ENCODE peak calls at places on chromosomes 3 and 15, in four cellular contexts. One of them, this sample, is unnamed.

GRCh38 chr3:18559323-18559972 is 134.3 kb upstream of the SATB1 start:
- DNase-seq in hepatocyte: peak
- DNase-seq in AG09309: peak
- DNase-seq in activated T-helper 9 cell treated with anti-CD3 and anti-CD28 coated beads, Interleukin-2, amount 50 U/mL, for 16 hours: no peak
- DNase-seq in this sample: peak

GRCh38 chr15:101530224-101530958 is 40.9 kb upstream of the PCSK6 start:
- DNase-seq in hepatocyte: no peak
- DNase-seq in AG09309: no peak
- DNase-seq in activated T-helper 9 cell treated with anti-CD3 and anti-CD28 coated beads, Interleukin-2, amount 50 U/mL, for 16 hours: no peak
- DNase-seq in this sample: no peak

GRCh38 chr15:88376574-88377174 is 90.5 kb downstream of the MRPL46 start:
- DNase-seq in hepatocyte: no peak
- DNase-seq in AG09309: peak
- DNase-seq in activated T-helper 9 cell treated with anti-CD3 and anti-CD28 coated beads, Interleukin-2, amount 50 U/mL, for 16 hours: no peak
- DNase-seq in this sample: peak

GRCh38 chr3:58824777-58825176 is 158.2 kb upstream of the FAM3D start:
- DNase-seq in hepatocyte: no peak
- DNase-seq in AG09309: no peak
- DNase-seq in activated T-helper 9 cell treated with anti-CD3 and anti-CD28 coated beads, Interleukin-2, amount 50 U/mL, for 16 hours: no peak
- DNase-seq in this sample: no peak

GRCh38 chr15:93265046-93265658 is 176.1 kb upstream of the RGMA start:
- DNase-seq in hepatocyte: peak
- DNase-seq in AG09309: no peak
- DNase-seq in activated T-helper 9 cell treated with anti-CD3 and anti-CD28 coated beads, Interleukin-2, amount 50 U/mL, for 16 hours: no peak
- DNase-seq in this sample: no peak

GRCh38 chr3:190528721-190529120 is 14.8 kb downstream of the IL1RAP start:
- DNase-seq in hepatocyte: no peak
- DNase-seq in AG09309: no peak
- DNase-seq in activated T-helper 9 cell treated with anti-CD3 and anti-CD28 coated beads, Interleukin-2, amount 50 U/mL, for 16 hours: no peak
- DNase-seq in this sample: no peak

GRCh38 chr3:55885721-55886120 is 398.6 kb upstream of the WNT5A start:
- DNase-seq in hepatocyte: peak
- DNase-seq in AG09309: no peak
- DNase-seq in activated T-helper 9 cell treated with anti-CD3 and anti-CD28 coated beads, Interleukin-2, amount 50 U/mL, for 16 hours: no peak
- DNase-seq in this sample: no peak

GRCh38 chr3:53806182-53807116 is 39.8 kb downstream of the CHDH start:
- DNase-seq in hepatocyte: peak
- DNase-seq in AG09309: peak
- DNase-seq in activated T-helper 9 cell treated with anti-CD3 and anti-CD28 coated beads, Interleukin-2, amount 50 U/mL, for 16 hours: no peak
- DNase-seq in this sample: peak

GRCh38 chr3:11567516-11568467 is 75.9 kb downstream of the VGLL4 start:
- DNase-seq in hepatocyte: no peak
- DNase-seq in AG09309: no peak
- DNase-seq in activated T-helper 9 cell treated with anti-CD3 and anti-CD28 coated beads, Interleukin-2, amount 50 U/mL, for 16 hours: no peak
- DNase-seq in this sample: peak

GRCh38 chr3:142180761-142181362 is 31.5 kb upstream of the TFDP2 start:
- DNase-seq in hepatocyte: peak
- DNase-seq in AG09309: no peak
- DNase-seq in activated T-helper 9 cell treated with anti-CD3 and anti-CD28 coated beads, Interleukin-2, amount 50 U/mL, for 16 hours: peak
- DNase-seq in this sample: peak

GRCh38 chr3:124492824-124493223 is 237.4 kb upstream of the UMPS start:
- DNase-seq in hepatocyte: peak
- DNase-seq in AG09309: no peak
- DNase-seq in activated T-helper 9 cell treated with anti-CD3 and anti-CD28 coated beads, Interleukin-2, amount 50 U/mL, for 16 hours: no peak
- DNase-seq in this sample: no peak

GRCh38 chr15:31275331-31276262 is 51.0 kb upstream of the KLF13 start:
- DNase-seq in hepatocyte: no peak
- DNase-seq in AG09309: no peak
- DNase-seq in activated T-helper 9 cell treated with anti-CD3 and anti-CD28 coated beads, Interleukin-2, amount 50 U/mL, for 16 hours: no peak
- DNase-seq in this sample: no peak

GRCh38 chr15:74283366-74283765 is 47.2 kb downstream of the CCDC33 start:
- DNase-seq in hepatocyte: no peak
- DNase-seq in AG09309: no peak
- DNase-seq in activated T-helper 9 cell treated with anti-CD3 and anti-CD28 coated beads, Interleukin-2, amount 50 U/mL, for 16 hours: no peak
- DNase-seq in this sample: no peak

GRCh38 chr15:58438956-58439355 is 7.2 kb downstream of the LIPC start:
- DNase-seq in hepatocyte: peak
- DNase-seq in AG09309: peak
- DNase-seq in activated T-helper 9 cell treated with anti-CD3 and anti-CD28 coated beads, Interleukin-2, amount 50 U/mL, for 16 hours: no peak
- DNase-seq in this sample: peak

GRCh38 chr15:80712956-80713355 is 17.8 kb downstream of the ABHD17C start:
- DNase-seq in hepatocyte: no peak
- DNase-seq in AG09309: no peak
- DNase-seq in activated T-helper 9 cell treated with anti-CD3 and anti-CD28 coated beads, Interleukin-2, amount 50 U/mL, for 16 hours: no peak
- DNase-seq in this sample: no peak

GRCh38 chr15:66224946-66225345 is 28.6 kb downstream of the MEGF11 start:
- DNase-seq in hepatocyte: no peak
- DNase-seq in AG09309: no peak
- DNase-seq in activated T-helper 9 cell treated with anti-CD3 and anti-CD28 coated beads, Interleukin-2, amount 50 U/mL, for 16 hours: no peak
- DNase-seq in this sample: no peak

GRCh38 chr3:46913644-46914043 is 36.1 kb downstream of the PTH1R start:
- DNase-seq in hepatocyte: peak
- DNase-seq in AG09309: no peak
- DNase-seq in activated T-helper 9 cell treated with anti-CD3 and anti-CD28 coated beads, Interleukin-2, amount 50 U/mL, for 16 hours: no peak
- DNase-seq in this sample: peak

GRCh38 chr3:192170659-192171058 is 556.7 kb downstream of the FGF12 start:
- DNase-seq in hepatocyte: no peak
- DNase-seq in AG09309: no peak
- DNase-seq in activated T-helper 9 cell treated with anti-CD3 and anti-CD28 coated beads, Interleukin-2, amount 50 U/mL, for 16 hours: no peak
- DNase-seq in this sample: no peak

GRCh38 chr3:126998728-126999127 is 15.8 kb downstream of the PLXNA1 start:
- DNase-seq in hepatocyte: no peak
- DNase-seq in AG09309: no peak
- DNase-seq in activated T-helper 9 cell treated with anti-CD3 and anti-CD28 coated beads, Interleukin-2, amount 50 U/mL, for 16 hours: no peak
- DNase-seq in this sample: no peak

GRCh38 chr15:41512078-41512394 is 1.6 kb downstream of the LTK start:
- DNase-seq in hepatocyte: no peak
- DNase-seq in AG09309: no peak
- DNase-seq in activated T-helper 9 cell treated with anti-CD3 and anti-CD28 coated beads, Interleukin-2, amount 50 U/mL, for 16 hours: peak
- DNase-seq in this sample: no peak

GRCh38 chr3:196947136-196947859 is 5.0 kb upstream of the NCBP2 start:
- DNase-seq in hepatocyte: no peak
- DNase-seq in AG09309: no peak
- DNase-seq in activated T-helper 9 cell treated with anti-CD3 and anti-CD28 coated beads, Interleukin-2, amount 50 U/mL, for 16 hours: no peak
- DNase-seq in this sample: no peak

GRCh38 chr3:117622130-117622841 is 912.7 kb downstream of the TUSC7 start:
- DNase-seq in hepatocyte: no peak
- DNase-seq in AG09309: peak
- DNase-seq in activated T-helper 9 cell treated with anti-CD3 and anti-CD28 coated beads, Interleukin-2, amount 50 U/mL, for 16 hours: no peak
- DNase-seq in this sample: peak

GRCh38 chr15:98025237-98025636 is 64.7 kb downstream of the ARRDC4 start:
- DNase-seq in hepatocyte: no peak
- DNase-seq in AG09309: no peak
- DNase-seq in activated T-helper 9 cell treated with anti-CD3 and anti-CD28 coated beads, Interleukin-2, amount 50 U/mL, for 16 hours: no peak
- DNase-seq in this sample: no peak

GRCh38 chr15:73142802-73143762 is 90.8 kb downstream of the NEO1 start:
- DNase-seq in hepatocyte: no peak
- DNase-seq in AG09309: no peak
- DNase-seq in activated T-helper 9 cell treated with anti-CD3 and anti-CD28 coated beads, Interleukin-2, amount 50 U/mL, for 16 hours: no peak
- DNase-seq in this sample: no peak

GRCh38 chr3:29072626-29073025 is 208.2 kb upstream of the RBMS3 start:
- DNase-seq in hepatocyte: no peak
- DNase-seq in AG09309: no peak
- DNase-seq in activated T-helper 9 cell treated with anti-CD3 and anti-CD28 coated beads, Interleukin-2, amount 50 U/mL, for 16 hours: no peak
- DNase-seq in this sample: no peak

GRCh38 chr3:140093742-140094141 is 158.8 kb downstream of the CLSTN2 start:
- DNase-seq in hepatocyte: peak
- DNase-seq in AG09309: peak
- DNase-seq in activated T-helper 9 cell treated with anti-CD3 and anti-CD28 coated beads, Interleukin-2, amount 50 U/mL, for 16 hours: no peak
- DNase-seq in this sample: no peak

GRCh38 chr15:99307735-99308134 is 56.5 kb downstream of the LRRC28 start:
- DNase-seq in hepatocyte: no peak
- DNase-seq in AG09309: no peak
- DNase-seq in activated T-helper 9 cell treated with anti-CD3 and anti-CD28 coated beads, Interleukin-2, amount 50 U/mL, for 16 hours: no peak
- DNase-seq in this sample: no peak

GRCh38 chr3:171986208-171986607 is 53.2 kb upstream of the FNDC3B start:
- DNase-seq in hepatocyte: no peak
- DNase-seq in AG09309: no peak
- DNase-seq in activated T-helper 9 cell treated with anti-CD3 and anti-CD28 coated beads, Interleukin-2, amount 50 U/mL, for 16 hours: no peak
- DNase-seq in this sample: no peak

GRCh38 chr3:138439646-138440045 is 5.2 kb downstream of the ESYT3 start:
- DNase-seq in hepatocyte: no peak
- DNase-seq in AG09309: no peak
- DNase-seq in activated T-helper 9 cell treated with anti-CD3 and anti-CD28 coated beads, Interleukin-2, amount 50 U/mL, for 16 hours: no peak
- DNase-seq in this sample: no peak

GRCh38 chr15:39624806-39625205 is 43.9 kb downstream of the THBS1 start:
- DNase-seq in hepatocyte: peak
- DNase-seq in AG09309: peak
- DNase-seq in activated T-helper 9 cell treated with anti-CD3 and anti-CD28 coated beads, Interleukin-2, amount 50 U/mL, for 16 hours: peak
- DNase-seq in this sample: peak

GRCh38 chr3:126295407-126295939 is 61.7 kb downstream of the KLF15 start:
- DNase-seq in hepatocyte: no peak
- DNase-seq in AG09309: no peak
- DNase-seq in activated T-helper 9 cell treated with anti-CD3 and anti-CD28 coated beads, Interleukin-2, amount 50 U/mL, for 16 hours: no peak
- DNase-seq in this sample: no peak

GRCh38 chr3:148030975-148031374 is 621.8 kb downstream of the ZIC1 start:
- DNase-seq in hepatocyte: no peak
- DNase-seq in AG09309: no peak
- DNase-seq in activated T-helper 9 cell treated with anti-CD3 and anti-CD28 coated beads, Interleukin-2, amount 50 U/mL, for 16 hours: no peak
- DNase-seq in this sample: no peak

GRCh38 chr15:39593071-39594055 is 12.5 kb downstream of the THBS1 start:
- DNase-seq in hepatocyte: no peak
- DNase-seq in AG09309: peak
- DNase-seq in activated T-helper 9 cell treated with anti-CD3 and anti-CD28 coated beads, Interleukin-2, amount 50 U/mL, for 16 hours: no peak
- DNase-seq in this sample: no peak

GRCh38 chr3:71784914-71785593 is at the start of gene PROK2:
- DNase-seq in hepatocyte: peak
- DNase-seq in AG09309: no peak
- DNase-seq in activated T-helper 9 cell treated with anti-CD3 and anti-CD28 coated beads, Interleukin-2, amount 50 U/mL, for 16 hours: peak
- DNase-seq in this sample: peak

GRCh38 chr3:143216709-143217182 is 97.2 kb downstream of the CHST2 start:
- DNase-seq in hepatocyte: no peak
- DNase-seq in AG09309: no peak
- DNase-seq in activated T-helper 9 cell treated with anti-CD3 and anti-CD28 coated beads, Interleukin-2, amount 50 U/mL, for 16 hours: no peak
- DNase-seq in this sample: no peak

GRCh38 chr15:78841307-78841706 is 30.0 kb upstream of the ADAMTS7 start:
- DNase-seq in hepatocyte: no peak
- DNase-seq in AG09309: no peak
- DNase-seq in activated T-helper 9 cell treated with anti-CD3 and anti-CD28 coated beads, Interleukin-2, amount 50 U/mL, for 16 hours: no peak
- DNase-seq in this sample: no peak

This sample was measured in hepatic stellate cell.